ENCODE peak calls at places on chromosomes 16 and 17, in five cellular contexts. H is AG09309, O is dorsolateral prefrontal cortex, C is brain microvascular endothelial cell, W is B cell. X is an unnamed sample.

GRCh38 chr16:15509593-15510520 is 75.5 kb downstream of the BMERB1 start:
- DNase-seq in H (no peak), O (no peak), C (peak), W (no peak), X (no peak)

GRCh38 chr16:12876778-12877177 is 24.6 kb upstream of the SHISA9 start:
- DNase-seq in H (no peak), O (no peak), C (no peak), W (no peak), X (no peak)

GRCh38 chr16:30115238-30115637 is 1.9 kb upstream of the GDPD3 start:
- DNase-seq in H (no peak), O (no peak), C (no peak), W (no peak), X (no peak)

GRCh38 chr16:50067290-50067853 is 1.6 kb downstream of the HEATR3 start:
- DNase-seq in H (peak), O (no peak), C (peak), W (no peak), X (no peak)

GRCh38 chr17:75707096-75707720 is 14.1 kb upstream of the ITGB4 start:
- DNase-seq in H (no peak), O (no peak), C (peak), W (no peak), X (no peak)

GRCh38 chr16:70304892-70305448 is 6.0 kb downstream of the DDX19B start:
- DNase-seq in H (no peak), O (no peak), C (no peak), W (no peak), X (no peak)

GRCh38 chr16:28534542-28535373 is 4.0 kb downstream of the NUPR1 start:
- DNase-seq in H (peak), O (no peak), C (no peak), W (no peak), X (peak)

GRCh38 chr17:37084375-37084774 is 135.6 kb downstream of the AATF start:
- DNase-seq in H (no peak), O (no peak), C (no peak), W (no peak), X (no peak)

GRCh38 chr17:55895112-55895759 is 144.4 kb downstream of the PCTP start:
- DNase-seq in H (no peak), O (no peak), C (no peak), W (no peak), X (no peak)

GRCh38 chr17:5584971-5585794 is 874 bp upstream of the NLRP1 start:
- DNase-seq in H (peak), O (no peak), C (no peak), W (no peak), X (peak)

GRCh38 chr16:57541754-57542435 is 548 bp upstream of the ADGRG5 start:
- DNase-seq in H (no peak), O (no peak), C (no peak), W (no peak), X (no peak)

GRCh38 chr16:72783716-72784320 is 264.1 kb downstream of the ZFHX3 start:
- DNase-seq in H (no peak), O (no peak), C (peak), W (no peak), X (no peak)

GRCh38 chr17:2802574-2802973 is 6.3 kb downstream of the RAP1GAP2 start:
- DNase-seq in H (no peak), O (no peak), C (no peak), W (no peak), X (no peak)

GRCh38 chr17:30345527-30346075 is 11.7 kb upstream of the TMIGD1 start:
- DNase-seq in H (no peak), O (no peak), C (no peak), W (no peak), X (no peak)

GRCh38 chr17:42937712-42938596 is 26.3 kb downstream of the AARSD1 start:
- DNase-seq in H (peak), O (peak), C (peak), W (peak), X (no peak)

GRCh38 chr17:7254511-7254910 is 2.5 kb downstream of the ELP5 start:
- DNase-seq in H (no peak), O (no peak), C (no peak), W (no peak), X (no peak)

GRCh38 chr17:7253082-7253481 is 1.1 kb downstream of the ELP5 start:
- DNase-seq in H (no peak), O (no peak), C (no peak), W (no peak), X (no peak)

GRCh38 chr17:7250655-7251329 is 742 bp downstream of the CTDNEP1 start:
- DNase-seq in H (no peak), O (peak), C (no peak), W (no peak), X (no peak)

GRCh38 chr17:7251330-7252175 is at the start of gene CTDNEP1:
- DNase-seq in H (peak), O (peak), C (peak), W (peak), X (peak)

DNA sequence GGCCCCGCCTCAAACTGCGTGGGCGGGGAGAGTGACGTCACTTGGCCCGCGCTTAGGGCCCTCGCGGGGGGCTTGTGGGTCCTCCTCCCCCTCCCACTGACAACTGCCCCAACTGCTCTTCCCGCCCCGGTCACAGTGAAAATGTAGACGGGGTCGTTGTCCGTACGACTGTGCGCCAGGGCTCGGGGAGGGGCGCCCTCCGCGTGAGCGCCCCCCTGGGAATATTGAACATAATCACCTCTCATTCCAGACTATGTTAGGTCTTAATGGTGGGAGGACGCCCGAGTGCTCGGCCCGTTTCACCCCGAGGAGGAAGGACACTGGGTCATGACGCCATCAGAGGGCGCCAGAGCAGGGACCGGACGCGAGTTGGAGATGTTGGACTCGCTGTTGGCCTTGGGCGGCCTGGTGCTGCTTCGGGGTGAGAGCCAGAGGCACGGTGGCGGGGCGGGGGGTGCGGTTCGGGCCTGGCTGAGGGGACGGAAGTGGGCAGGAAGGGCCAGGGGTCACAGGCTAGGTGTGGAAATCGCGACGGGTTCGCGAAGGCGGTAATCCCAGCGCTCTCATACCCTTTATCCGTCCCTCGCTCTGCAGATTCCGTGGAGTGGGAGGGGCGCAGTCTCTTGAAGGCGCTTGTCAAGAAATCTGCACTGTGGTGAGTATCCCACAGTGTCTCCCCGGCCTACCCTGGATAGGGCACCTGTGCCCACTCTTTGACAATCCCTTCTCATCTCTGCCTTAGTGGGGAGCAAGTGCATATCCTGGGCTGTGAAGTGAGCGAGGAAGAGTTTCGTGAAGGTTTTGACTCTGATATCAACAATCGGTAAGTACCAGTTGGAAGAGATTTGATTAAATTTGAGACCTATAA is at the start of gene ELP5:
- DNase-seq in H (peak), O (peak), C (peak), W (peak), X (peak)
- TF ChIP-seq CTCF in H (peak), O (peak), C (no peak), W (no peak), X (peak)

DNA sequence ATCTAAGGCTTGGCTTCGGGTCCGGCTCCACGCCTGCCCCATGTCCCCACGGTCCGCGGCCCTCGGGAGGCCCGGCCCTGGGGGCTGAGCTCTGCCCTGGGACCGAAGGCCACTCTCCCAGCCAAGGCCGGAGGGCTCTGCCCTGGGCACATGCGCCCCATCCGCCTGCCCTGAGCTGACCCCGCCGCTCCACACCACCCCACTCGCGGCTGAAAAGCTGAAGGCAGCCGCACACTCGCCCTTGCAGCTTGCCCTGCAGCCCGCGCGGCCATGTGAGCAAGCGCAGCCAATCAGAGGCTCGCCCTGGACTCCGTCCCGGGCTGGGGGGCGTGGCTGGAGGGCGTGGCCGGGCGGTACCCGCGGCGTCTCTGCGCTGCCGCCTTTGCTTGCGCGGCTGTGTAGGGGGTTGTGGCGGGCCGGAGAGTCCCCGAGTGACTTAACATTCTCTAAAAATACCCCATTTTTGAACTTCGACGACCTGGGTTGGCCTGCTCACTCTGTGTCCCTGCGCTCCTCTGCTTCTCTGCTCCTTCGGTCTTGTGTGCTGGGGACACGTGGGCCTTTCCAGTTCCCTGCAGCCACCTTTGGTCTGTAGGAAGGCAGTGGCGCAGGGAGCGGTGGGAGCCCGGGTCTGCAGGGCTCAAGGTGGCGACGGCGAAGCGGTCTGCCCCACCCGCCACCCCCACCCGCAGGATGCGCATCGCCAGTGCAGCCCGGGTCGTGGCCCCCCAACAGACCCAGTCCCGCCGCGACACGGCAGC is 8.8 kb upstream of the MAP2K3 start:
- DNase-seq in H (no peak), O (peak), C (peak), W (peak), X (peak)
- TF ChIP-seq CTCF in H (no peak), O (no peak), C (no peak), W (peak), X (no peak)

GRCh38 chr17:13491916-13492315 is 109.8 kb downstream of the HS3ST3A1 start:
- DNase-seq in H (no peak), O (no peak), C (no peak), W (no peak), X (no peak)

GRCh38 chr17:13495423-13495822 is 106.3 kb downstream of the HS3ST3A1 start:
- DNase-seq in H (no peak), O (no peak), C (no peak), W (no peak), X (no peak)

GRCh38 chr17:13492351-13493122 is 109.2 kb downstream of the HS3ST3A1 start:
- DNase-seq in H (no peak), O (no peak), C (no peak), W (no peak), X (no peak)

GRCh38 chr17:13490906-13491502 is 110.7 kb downstream of the HS3ST3A1 start:
- DNase-seq in H (no peak), O (no peak), C (peak), W (no peak), X (no peak)

GRCh38 chr17:13490427-13490826 is 111.3 kb downstream of the HS3ST3A1 start:
- DNase-seq in H (no peak), O (no peak), C (no peak), W (no peak), X (no peak)
- TF ChIP-seq CTCF in H (no peak), O (no peak), C (peak), W (no peak), X (no peak)

GRCh38 chr17:79028496-79029326 is 4.7 kb downstream of the C1QTNF1 start:
- DNase-seq in H (no peak), O (no peak), C (no peak), W (peak), X (no peak)
- TF ChIP-seq CTCF in H (peak), O (no peak), C (peak), W (no peak), X (no peak)

DNA sequence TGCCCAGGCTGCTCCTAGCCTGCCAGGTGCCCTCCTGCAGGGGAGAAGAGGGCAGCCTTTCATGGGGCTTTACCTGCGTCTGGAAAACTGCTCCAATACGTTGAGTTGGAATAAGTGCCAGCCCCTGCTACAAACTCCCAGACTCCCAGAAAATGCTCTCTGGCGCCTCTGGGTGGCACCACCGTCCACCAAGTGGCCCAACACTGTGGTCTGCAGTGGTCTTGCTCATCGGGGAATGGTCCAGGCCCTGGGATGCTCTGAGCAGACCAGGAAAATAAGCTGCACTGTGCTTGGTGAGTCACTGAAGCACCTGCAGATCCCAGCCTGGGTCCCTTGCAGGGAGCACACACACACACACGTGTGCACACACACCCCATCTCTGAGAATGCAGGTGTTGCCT is 20.8 kb downstream of the CDIP1 start:
- DNase-seq in H (no peak), O (peak), C (peak), W (no peak), X (no peak)
- TF ChIP-seq CTCF in H (peak), O (peak), C (peak), W (no peak), X (peak)

GRCh38 chr17:57584050-57584551 is 161.0 kb downstream of the CCDC182 start:
- DNase-seq in H (peak), O (no peak), C (no peak), W (no peak), X (no peak)
- TF ChIP-seq CTCF in H (peak), O (no peak), C (no peak), W (no peak), X (no peak)

GRCh38 chr16:46686815-46687473 is 2.0 kb downstream of the VPS35 start:
- DNase-seq in H (no peak), O (no peak), C (no peak), W (no peak), X (no peak)

GRCh38 chr16:46687486-46687885 is 1.5 kb downstream of the VPS35 start:
- DNase-seq in H (no peak), O (no peak), C (no peak), W (no peak), X (no peak)

GRCh38 chr16:46689492-46690280 is at the start of gene ORC6:
- DNase-seq in H (peak), O (peak), C (peak), W (peak), X (peak)

GRCh38 chr16:46688657-46689491 is at the start of gene VPS35:
- DNase-seq in H (peak), O (peak), C (peak), W (peak), X (peak)

DNA sequence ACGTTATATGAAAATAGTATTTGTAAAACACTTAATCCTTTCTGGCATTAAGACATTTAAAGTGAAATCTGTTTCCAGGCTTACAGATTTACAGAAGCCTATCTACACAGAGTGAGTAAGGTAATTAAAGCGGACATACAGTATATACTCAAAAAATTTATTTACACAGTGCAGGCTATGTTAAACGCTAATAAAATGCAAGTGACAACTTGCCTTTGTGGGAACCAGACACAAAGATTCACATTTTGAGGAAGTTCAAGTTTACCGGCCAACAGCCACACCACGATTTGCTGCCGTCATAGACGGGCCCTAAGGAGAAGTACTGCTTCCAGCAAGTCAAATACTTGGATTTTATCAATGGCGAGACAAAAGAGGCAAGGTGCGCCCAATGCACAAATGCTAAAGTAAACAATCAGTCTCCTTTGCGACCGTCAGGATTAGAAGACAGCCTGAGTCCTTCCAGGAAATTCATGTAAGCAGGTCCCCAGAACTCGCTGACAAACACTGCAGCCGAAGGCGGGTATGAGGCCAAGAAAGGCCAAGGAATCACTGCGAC is 799 bp downstream of the VPS35 start:
- DNase-seq in H (no peak), O (no peak), C (no peak), W (peak), X (peak)
- TF ChIP-seq CTCF in H (no peak), O (no peak), C (peak), W (no peak), X (no peak)

X was measured in CD14-positive monocyte.